ENCODE peak calls at places on chromosomes 16 and 17, in five cellular contexts. E is heart left ventricle; W is mammary epithelial cell; F is cardiac muscle cell; I is CD8-positive, alpha-beta T cell. Y is an unnamed sample. For H3K27me3, the result is how much of the 10 kb centered on the place peaks cover.

GRCh38 chr17:72699566-72699965 is 392.9 kb downstream of the SLC39A11 start:
- DNase-seq in E (no peak), W (peak), F (peak), I (no peak), Y (no peak)

GRCh38 chr17:38958326-38958725 is 8.9 kb downstream of the FBXO47 start:
- DNase-seq in E (no peak), W (no peak), F (no peak), I (no peak), Y (no peak)

GRCh38 chr16:3501783-3502400 is 1.1 kb downstream of the CLUAP1 start:
- DNase-seq in E (no peak), W (no peak), F (no peak), I (no peak), Y (no peak)

GRCh38 chr16:14003119-14003570 is 68.0 kb upstream of the MRTFB start:
- DNase-seq in E (peak), W (peak), F (peak), I (no peak), Y (no peak)

GRCh38 chr16:11583171-11583570 is 3.5 kb downstream of the LITAF start:
- DNase-seq in E (no peak), W (peak), F (peak), I (no peak), Y (no peak)

GRCh38 chr17:31388770-31389672 is 2.5 kb upstream of the RAB11FIP4 start:
- DNase-seq in E (peak), W (no peak), F (peak), I (peak), Y (no peak)

GRCh38 chr16:78275420-78275819 is 176.0 kb downstream of the WWOX start:
- DNase-seq in E (no peak), W (no peak), F (no peak), I (no peak), Y (no peak)

GRCh38 chr17:39527220-39527813 is 66.0 kb downstream of the CDK12 start:
- DNase-seq in E (no peak), W (peak), F (peak), I (no peak), Y (peak)

GRCh38 chr16:86578499-86579267 is at the start of gene FOXL1:
- DNase-seq in E (no peak), W (no peak), F (peak), I (no peak), Y (no peak)

GRCh38 chr17:55435408-55435807 is 13.8 kb upstream of the MMD start:
- DNase-seq in E (no peak), W (no peak), F (no peak), I (no peak), Y (no peak)

GRCh38 chr16:89657442-89658220 is at the start of the genes CHMP1A and SPATA33:
- DNase-seq in E (peak), W (peak), F (peak), I (peak), Y (peak)

GRCh38 chr16:46884513-46885293 is 541 bp downstream of the GPT2 start:
- DNase-seq in E (no peak), W (peak), F (peak), I (no peak), Y (peak)

GRCh38 chr16:24139282-24139681 is 116.9 kb upstream of the CACNG3 start:
- DNase-seq in E (no peak), W (peak), F (no peak), I (no peak), Y (no peak)

GRCh38 chr17:36679815-36680467 is 78.6 kb downstream of the MRM1 start:
- DNase-seq in E (no peak), W (no peak), F (no peak), I (no peak), Y (no peak)

GRCh38 chr16:26078971-26079370 is 387.2 kb downstream of the HS3ST4 start:
- DNase-seq in E (no peak), W (no peak), F (no peak), I (no peak), Y (no peak)

GRCh38 chr17:20234266-20234665 is 225.1 kb downstream of the SPECC1 start:
- DNase-seq in E (no peak), W (no peak), F (no peak), I (peak), Y (no peak)

GRCh38 chr17:74840989-74841666 is 18.6 kb downstream of the GRIN2C start:
- DNase-seq in E (peak), W (peak), F (peak), I (no peak), Y (no peak)

GRCh38 chr17:6479626-6480324 is 35.5 kb downstream of the PIMREG start:
- DNase-seq in E (no peak), W (no peak), F (peak), I (no peak), Y (no peak)

GRCh38 chr17:63946440-63947363 is 14.6 kb upstream of the CD79B start:
- DNase-seq in E (peak), W (no peak), F (peak), I (peak), Y (peak)

GRCh38 chr16:48609453-48610023 is 442 bp downstream of the N4BP1 start:
- DNase-seq in E (peak), W (peak), F (peak), I (peak), Y (peak)

GRCh38 chr17:50469005-50469605 is 425 bp upstream of the CHAD start:
- DNase-seq in E (no peak), W (no peak), F (no peak), I (no peak), Y (no peak)

GRCh38 chr17:57925361-57925990 is 29.7 kb downstream of the CUEDC1 start:
- DNase-seq in E (no peak), W (no peak), F (no peak), I (no peak), Y (no peak)

GRCh38 chr16:64428463-64428862 is 693.4 kb downstream of the CDH11 start:
- DNase-seq in E (no peak), W (peak), F (peak), I (no peak), Y (no peak)

GRCh38 chr16:48877946-48878345 is 268.0 kb upstream of the N4BP1 start:
- DNase-seq in E (no peak), W (no peak), F (no peak), I (no peak), Y (no peak)

GRCh38 chr17:7858487-7858832 is 657 bp downstream of the CYB5D1 start:
- DNase-seq in E (peak), W (no peak), F (peak), I (peak), Y (peak)

GRCh38 chr17:9924735-9925191 is 19.7 kb upstream of the RCVRN start:
- DNase-seq in E (no peak), W (peak), F (peak), I (peak), Y (peak)

GRCh38 chr16:53413864-53414263 is 20.4 kb upstream of the RBL2 start:
- DNase-seq in E (no peak), W (no peak), F (no peak), I (no peak), Y (no peak)

GRCh38 chr17:65182233-65182632 is 45.1 kb downstream of the RGS9 start:
- DNase-seq in E (no peak), W (no peak), F (no peak), I (no peak), Y (no peak)

GRCh38 chr17:38663125-38663751 is 11.5 kb downstream of the EPOP start:
- DNase-seq in E (peak), W (peak), F (peak), I (peak), Y (peak)

GRCh38 chr17:49707246-49707607 is 537 bp downstream of the SLC35B1 start:
- DNase-seq in E (no peak), W (no peak), F (no peak), I (peak), Y (no peak)

GRCh38 chr17:82973456-82974135 is 105.8 kb upstream of the METRNL start:
- DNase-seq in E (no peak), W (no peak), F (no peak), I (no peak), Y (no peak)

GRCh38 chr16:51971184-51971583 is 575.8 kb downstream of the TOX3 start:
- DNase-seq in E (no peak), W (peak), F (peak), I (no peak), Y (no peak)

GRCh38 chr17:259341-259976 is 78.0 kb upstream of the DOC2B start:
- DNase-seq in E (peak), W (no peak), F (no peak), I (no peak), Y (peak)

GRCh38 chr16:82456683-82457082 is 170.1 kb upstream of the CDH13 start:
- DNase-seq in E (peak), W (peak), F (peak), I (peak), Y (peak)

GRCh38 chr16:83031524-83031923 is 404.8 kb downstream of the CDH13 start:
- DNase-seq in E (no peak), W (no peak), F (no peak), I (no peak), Y (no peak)

GRCh38 chr17:4579678-4580077 is 4.7 kb upstream of the SMTNL2 start:
- DNase-seq in E (no peak), W (peak), F (no peak), I (no peak), Y (no peak)

GRCh38 chr16:69501956-69502457 is 63.8 kb upstream of the NFAT5 start:
- DNase-seq in E (no peak), W (no peak), F (no peak), I (no peak), Y (no peak)

GRCh38 chr17:80640379-80641071 is 95.9 kb downstream of the RPTOR start:
- DNase-seq in E (no peak), W (no peak), F (no peak), I (no peak), Y (no peak)

GRCh38 chr17:59786536-59787319 is 79.3 kb downstream of the VMP1 start:
- DNase-seq in E (peak), W (peak), F (peak), I (peak), Y (peak)

DNA sequence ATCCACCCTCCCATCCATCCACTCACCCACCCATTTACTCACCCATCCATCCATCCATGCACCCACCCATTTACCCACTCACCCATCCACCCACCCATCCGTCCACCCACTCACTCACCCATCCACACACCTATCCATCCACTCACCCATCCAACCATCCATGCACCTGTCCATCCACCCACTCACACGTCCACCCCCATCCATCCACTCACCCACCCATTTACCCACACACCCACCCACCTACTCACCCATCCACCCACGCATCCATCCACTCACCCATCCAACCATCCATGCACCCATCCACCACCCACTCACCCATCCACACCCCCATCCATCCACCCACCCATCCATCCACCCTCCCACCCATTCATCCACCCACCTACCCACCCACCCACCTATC is 12.2 kb downstream of the SOX8 start:
- DNase-seq in E (no peak), W (no peak), F (no peak), I (no peak), Y (no peak)
- H3K27me3 ChIP-seq in E (under half), W (under half), F (under half), I (under half), Y (under half)

GRCh38 chr16:56626685-56627084 is 1.1 kb downstream of the MT1E start:
- DNase-seq in E (no peak), W (no peak), F (no peak), I (no peak), Y (no peak)

GRCh38 chr16:56628486-56629035 is 3.0 kb downstream of the MT1E start:
- DNase-seq in E (no peak), W (no peak), F (no peak), I (no peak), Y (no peak)

GRCh38 chr16:56623637-56624036 is 1.9 kb upstream of the MT1E start:
- DNase-seq in E (no peak), W (no peak), F (no peak), I (no peak), Y (no peak)

GRCh38 chr16:56625943-56626654 is 518 bp downstream of the MT1E start:
- DNase-seq in E (peak), W (no peak), F (peak), I (no peak), Y (peak)

GRCh38 chr16:56625140-56625942 is at the start of gene MT1E:
- DNase-seq in E (peak), W (peak), F (peak), I (peak), Y (peak)
- H3K27me3 ChIP-seq in E (under half), W (under half), F (half or more), I (under half), Y (under half)

GRCh38 chr16:87647431-87648185 is 45.3 kb downstream of the JPH3 start:
- DNase-seq in E (no peak), W (no peak), F (no peak), I (no peak), Y (no peak)

GRCh38 chr16:87648236-87648635 is 45.9 kb downstream of the JPH3 start:
- DNase-seq in E (no peak), W (no peak), F (peak), I (no peak), Y (no peak)

GRCh38 chr16:87645802-87646201 is 43.5 kb downstream of the JPH3 start:
- DNase-seq in E (no peak), W (no peak), F (no peak), I (no peak), Y (peak)

GRCh38 chr16:87652386-87652785 is 50.1 kb downstream of the JPH3 start:
- DNase-seq in E (no peak), W (no peak), F (no peak), I (no peak), Y (no peak)

DNA sequence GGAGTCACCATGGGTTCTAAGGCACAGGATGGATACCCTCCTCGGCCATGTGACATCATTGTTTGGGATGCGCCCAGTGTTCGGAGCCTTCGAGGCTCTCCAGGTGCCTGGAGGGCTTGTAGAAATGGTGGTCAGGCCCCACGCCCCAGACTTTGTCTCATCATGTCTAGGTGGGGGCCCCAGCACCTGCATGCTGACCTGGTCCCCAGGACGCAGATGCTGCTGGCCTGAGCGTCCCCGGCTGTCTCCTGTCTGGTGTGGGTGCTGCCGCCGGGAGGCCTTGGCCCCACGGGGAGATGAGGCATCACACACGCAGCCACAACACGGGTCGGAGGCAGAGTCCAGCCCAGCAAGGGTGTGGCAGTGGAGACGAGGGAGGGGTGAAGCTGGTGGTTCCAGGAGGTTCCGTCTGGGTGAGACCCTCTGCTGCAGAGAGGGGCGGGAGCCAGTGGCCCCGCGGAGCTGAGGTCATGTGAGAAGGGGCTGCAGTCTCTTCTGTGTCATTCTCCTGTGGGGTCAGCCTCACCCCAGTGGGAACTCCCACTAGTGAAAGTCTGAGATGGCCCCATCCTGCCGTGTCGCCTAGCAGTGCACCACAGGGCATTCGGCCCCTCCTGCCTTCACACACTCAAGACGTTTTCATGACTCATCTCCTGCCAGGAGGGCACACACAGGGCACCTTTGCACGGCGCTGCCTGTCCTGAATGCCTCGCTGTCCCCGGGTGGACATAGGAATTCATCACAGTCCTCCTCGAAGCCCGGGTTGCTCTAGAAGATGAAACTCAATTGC is 46.6 kb downstream of the JPH3 start:
- DNase-seq in E (no peak), W (no peak), F (no peak), I (no peak), Y (no peak)
- H3K27me3 ChIP-seq in E (under half), W (under half), F (under half), I (under half), Y (under half)

GRCh38 chr17:14269473-14269872 is 31.4 kb upstream of the HS3ST3B1 start:
- DNase-seq in E (no peak), W (no peak), F (no peak), I (no peak), Y (no peak)

GRCh38 chr17:14270508-14270907 is 30.4 kb upstream of the HS3ST3B1 start:
- DNase-seq in E (no peak), W (no peak), F (no peak), I (no peak), Y (no peak)

DNA sequence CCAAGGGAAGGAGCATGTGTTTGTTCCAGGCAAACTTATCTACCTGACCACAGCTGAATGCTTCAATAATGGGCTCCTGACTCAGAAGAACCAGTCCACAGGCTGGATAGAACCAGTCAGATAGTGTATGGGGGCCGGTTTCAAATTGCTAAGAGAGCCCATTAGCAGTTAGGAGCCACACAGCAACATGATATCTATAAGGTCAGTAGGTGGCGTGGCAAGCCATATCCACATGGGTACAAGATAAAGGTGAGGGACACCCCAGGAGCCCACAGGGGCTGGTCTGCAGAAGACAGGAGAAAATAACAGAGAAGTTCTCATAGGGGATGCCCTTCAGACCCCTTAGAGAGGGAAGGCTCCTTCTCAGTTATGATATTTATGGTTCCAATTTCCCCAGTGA is 31.6 kb upstream of the CDRT15 start:
- DNase-seq in E (no peak), W (no peak), F (no peak), I (no peak), Y (no peak)
- H3K27me3 ChIP-seq in E (under half), W (under half), F (under half), I (under half), Y (under half)

GRCh38 chr16:22621571-22622148 is 111.0 kb downstream of the NPIPB5 start:
- DNase-seq in E (no peak), W (no peak), F (no peak), I (no peak), Y (no peak)

GRCh38 chr16:22622703-22623102 is 112.0 kb downstream of the NPIPB5 start:
- DNase-seq in E (no peak), W (no peak), F (no peak), I (no peak), Y (no peak)

GRCh38 chr16:22624759-22625533 is 114.3 kb downstream of the NPIPB5 start:
- DNase-seq in E (no peak), W (peak), F (no peak), I (no peak), Y (no peak)

GRCh38 chr16:22624038-22624656 is 113.5 kb downstream of the NPIPB5 start:
- DNase-seq in E (no peak), W (no peak), F (no peak), I (no peak), Y (no peak)

GRCh38 chr16:22623351-22623781 is 112.7 kb downstream of the NPIPB5 start:
- DNase-seq in E (no peak), W (peak), F (peak), I (no peak), Y (no peak)
- H3K27me3 ChIP-seq in E (under half), W (under half), F (under half), I (under half), Y (under half)

GRCh38 chr17:48314716-48315115 is 115.3 kb downstream of the SKAP1 start:
- DNase-seq in E (no peak), W (no peak), F (no peak), I (no peak), Y (no peak)
- H3K27me3 ChIP-seq in E (under half), W (under half), F (half or more), I (under half), Y (under half)

Y was measured in small intestine.